ENCODE peak calls at places on chromosome 7, in four cellular contexts. One of them, this sample, is unnamed.

GRCh38 chr7:139936760-139937310 is 107.8 kb downstream of the TBXAS1 start:
- DNase-seq in stimulated activated CD4-positive, alpha-beta T cell treated with anti-CD3 and anti-CD28 coated beads, Interleukin-1b, Interleukin-23, amount 100 ng/mL, for 1 hour: no peak
- DNase-seq in nucleus accumbens: no peak
- DNase-seq in NCI-H774: no peak
- DNase-seq in this sample: no peak

GRCh38 chr7:41222704-41223103 is 480.2 kb downstream of the INHBA start:
- DNase-seq in stimulated activated CD4-positive, alpha-beta T cell treated with anti-CD3 and anti-CD28 coated beads, Interleukin-1b, Interleukin-23, amount 100 ng/mL, for 1 hour: no peak
- DNase-seq in nucleus accumbens: no peak
- DNase-seq in NCI-H774: no peak
- DNase-seq in this sample: no peak

GRCh38 chr7:139680676-139681462 is 96.9 kb downstream of the HIPK2 start:
- DNase-seq in stimulated activated CD4-positive, alpha-beta T cell treated with anti-CD3 and anti-CD28 coated beads, Interleukin-1b, Interleukin-23, amount 100 ng/mL, for 1 hour: peak; percentile 24
- DNase-seq in nucleus accumbens: peak; percentile 24
- DNase-seq in NCI-H774: no peak
- DNase-seq in this sample: no peak

GRCh38 chr7:7751243-7752092 is 33.1 kb upstream of the RPA3 start:
- DNase-seq in stimulated activated CD4-positive, alpha-beta T cell treated with anti-CD3 and anti-CD28 coated beads, Interleukin-1b, Interleukin-23, amount 100 ng/mL, for 1 hour: no peak
- DNase-seq in nucleus accumbens: no peak
- DNase-seq in NCI-H774: no peak
- DNase-seq in this sample: no peak

GRCh38 chr7:135100856-135101255 is 47.0 kb upstream of the TMEM140 start:
- DNase-seq in stimulated activated CD4-positive, alpha-beta T cell treated with anti-CD3 and anti-CD28 coated beads, Interleukin-1b, Interleukin-23, amount 100 ng/mL, for 1 hour: no peak
- DNase-seq in nucleus accumbens: no peak
- DNase-seq in NCI-H774: no peak
- DNase-seq in this sample: no peak

GRCh38 chr7:73809454-73810090 is 21.2 kb upstream of the CLDN4 start:
- DNase-seq in stimulated activated CD4-positive, alpha-beta T cell treated with anti-CD3 and anti-CD28 coated beads, Interleukin-1b, Interleukin-23, amount 100 ng/mL, for 1 hour: no peak
- DNase-seq in nucleus accumbens: no peak
- DNase-seq in NCI-H774: no peak
- DNase-seq in this sample: no peak

GRCh38 chr7:18700147-18700546 is 204.6 kb downstream of the HDAC9 start:
- DNase-seq in stimulated activated CD4-positive, alpha-beta T cell treated with anti-CD3 and anti-CD28 coated beads, Interleukin-1b, Interleukin-23, amount 100 ng/mL, for 1 hour: no peak
- DNase-seq in nucleus accumbens: no peak
- DNase-seq in NCI-H774: no peak
- DNase-seq in this sample: no peak

GRCh38 chr7:19410096-19410495 is 264.9 kb upstream of the FERD3L start:
- DNase-seq in stimulated activated CD4-positive, alpha-beta T cell treated with anti-CD3 and anti-CD28 coated beads, Interleukin-1b, Interleukin-23, amount 100 ng/mL, for 1 hour: no peak
- DNase-seq in nucleus accumbens: no peak
- DNase-seq in NCI-H774: no peak
- DNase-seq in this sample: no peak

GRCh38 chr7:26193432-26194206 is 6.9 kb downstream of the HNRNPA2B1 start:
- DNase-seq in stimulated activated CD4-positive, alpha-beta T cell treated with anti-CD3 and anti-CD28 coated beads, Interleukin-1b, Interleukin-23, amount 100 ng/mL, for 1 hour: no peak
- DNase-seq in nucleus accumbens: no peak
- DNase-seq in NCI-H774: no peak
- DNase-seq in this sample: no peak

GRCh38 chr7:158809596-158809995 is 19.7 kb downstream of the ESYT2 start:
- DNase-seq in stimulated activated CD4-positive, alpha-beta T cell treated with anti-CD3 and anti-CD28 coated beads, Interleukin-1b, Interleukin-23, amount 100 ng/mL, for 1 hour: no peak
- DNase-seq in nucleus accumbens: no peak
- DNase-seq in NCI-H774: no peak
- DNase-seq in this sample: no peak

GRCh38 chr7:39016609-39017008 is 38.9 kb downstream of the POU6F2 start:
- DNase-seq in stimulated activated CD4-positive, alpha-beta T cell treated with anti-CD3 and anti-CD28 coated beads, Interleukin-1b, Interleukin-23, amount 100 ng/mL, for 1 hour: no peak
- DNase-seq in nucleus accumbens: no peak
- DNase-seq in NCI-H774: no peak
- DNase-seq in this sample: no peak

GRCh38 chr7:140175221-140176218 is 1.3 kb downstream of the KDM7A start:
- DNase-seq in stimulated activated CD4-positive, alpha-beta T cell treated with anti-CD3 and anti-CD28 coated beads, Interleukin-1b, Interleukin-23, amount 100 ng/mL, for 1 hour: peak; percentile 49
- DNase-seq in nucleus accumbens: peak; percentile 63
- DNase-seq in NCI-H774: peak; percentile 97
- DNase-seq in this sample: peak; percentile 82

GRCh38 chr7:28228386-28228785 is 47.8 kb upstream of the JAZF1 start:
- DNase-seq in stimulated activated CD4-positive, alpha-beta T cell treated with anti-CD3 and anti-CD28 coated beads, Interleukin-1b, Interleukin-23, amount 100 ng/mL, for 1 hour: no peak
- DNase-seq in nucleus accumbens: no peak
- DNase-seq in NCI-H774: no peak
- DNase-seq in this sample: no peak

GRCh38 chr7:20190588-20190987 is 26.6 kb downstream of the MACC1 start:
- DNase-seq in stimulated activated CD4-positive, alpha-beta T cell treated with anti-CD3 and anti-CD28 coated beads, Interleukin-1b, Interleukin-23, amount 100 ng/mL, for 1 hour: no peak
- DNase-seq in nucleus accumbens: no peak
- DNase-seq in NCI-H774: peak; percentile 35
- DNase-seq in this sample: no peak

GRCh38 chr7:19011212-19011611 is 106.2 kb downstream of the TWIST1 start:
- DNase-seq in stimulated activated CD4-positive, alpha-beta T cell treated with anti-CD3 and anti-CD28 coated beads, Interleukin-1b, Interleukin-23, amount 100 ng/mL, for 1 hour: no peak
- DNase-seq in nucleus accumbens: no peak
- DNase-seq in NCI-H774: no peak
- DNase-seq in this sample: no peak

GRCh38 chr7:44280993-44281721 is 44.2 kb downstream of the CAMK2B start:
- DNase-seq in stimulated activated CD4-positive, alpha-beta T cell treated with anti-CD3 and anti-CD28 coated beads, Interleukin-1b, Interleukin-23, amount 100 ng/mL, for 1 hour: no peak
- DNase-seq in nucleus accumbens: no peak
- DNase-seq in NCI-H774: no peak
- DNase-seq in this sample: peak; percentile 65

GRCh38 chr7:5296627-5297226 is 14.0 kb downstream of the SLC29A4 start:
- DNase-seq in stimulated activated CD4-positive, alpha-beta T cell treated with anti-CD3 and anti-CD28 coated beads, Interleukin-1b, Interleukin-23, amount 100 ng/mL, for 1 hour: peak; percentile 47
- DNase-seq in nucleus accumbens: peak; percentile 7
- DNase-seq in NCI-H774: no peak
- DNase-seq in this sample: no peak

This sample was measured in type B pancreatic cell.